ENCODE peak calls at places on chromosomes 1 and 21, in ten cellular contexts. X is Peyer's patch, K is GM23338, Z is adrenal gland, R is GM12865, I is PC-9, B is stomach, S is pancreas, A is HCT116, D is AG09309. H is an unnamed sample.

GRCh38 chr21:34845521-34846213 is 176.9 kb downstream of the CLIC6 start:
- DNase-seq in X (no peak), K (no peak), Z (no peak), R (peak; percentile 80), I (peak; percentile 72), B (peak; percentile 82), S (no peak), A (peak; percentile 75), D (no peak), H (no peak)

GRCh38 chr1:199549424-199549823 is 478.1 kb upstream of the NR5A2 start:
- DNase-seq in X (no peak), K (no peak), Z (no peak), R (no peak), I (no peak), B (no peak), S (no peak), A (no peak), D (no peak), H (no peak)

GRCh38 chr1:60970081-60970509 is 112.3 kb upstream of the NFIA start:
- DNase-seq in X (no peak), K (peak; percentile 30), Z (no peak), R (no peak), I (no peak), B (no peak), S (no peak), A (no peak), D (peak; percentile 17), H (no peak)

GRCh38 chr1:58249729-58250586 is 296.6 kb downstream of the OMA1 start:
- DNase-seq in X (no peak), K (peak; percentile 92), Z (no peak), R (peak; percentile 37), I (no peak), B (no peak), S (no peak), A (no peak), D (peak; percentile 8), H (no peak)

GRCh38 chr1:51564124-51564523 is 45.1 kb upstream of the EPS15 start:
- DNase-seq in X (no peak), K (no peak), Z (peak; percentile 37), R (peak; percentile 64), I (no peak), B (no peak), S (no peak), A (no peak), D (no peak), H (no peak)

GRCh38 chr1:16727190-16728111 is 12.9 kb upstream of the RNU1-4 start:
- DNase-seq in X (peak; percentile 49), K (peak; percentile 91), Z (peak; percentile 32), R (peak; percentile 88), I (peak; percentile 46), B (peak; percentile 34), S (peak; percentile 49), A (peak; percentile 100), D (no peak), H (no peak)

GRCh38 chr1:229117664-229118300 is 153.1 kb upstream of the RAB4A start:
- DNase-seq in X (no peak), K (no peak), Z (peak; percentile 88), R (no peak), I (peak; percentile 1), B (peak; percentile 91), S (peak; percentile 97), A (no peak), D (no peak), H (no peak)

GRCh38 chr1:205248793-205249601 is 21.3 kb downstream of the TMCC2 start:
- DNase-seq in X (peak; percentile 43), K (no peak), Z (peak; percentile 88), R (no peak), I (no peak), B (peak; percentile 77), S (peak; percentile 75), A (no peak), D (no peak), H (no peak)

GRCh38 chr21:36910581-36911307 is 55.7 kb downstream of the HLCS start:
- DNase-seq in X (no peak), K (no peak), Z (no peak), R (no peak), I (no peak), B (no peak), S (no peak), A (no peak), D (no peak), H (no peak)

GRCh38 chr1:115873184-115873583 is 32.3 kb upstream of the NHLH2 start:
- DNase-seq in X (no peak), K (no peak), Z (no peak), R (no peak), I (no peak), B (no peak), S (no peak), A (no peak), D (no peak), H (no peak)

GRCh38 chr1:45026446-45026845 is 14.4 kb downstream of the UROD start:
- DNase-seq in X (no peak), K (no peak), Z (no peak), R (no peak), I (no peak), B (no peak), S (no peak), A (no peak), D (peak; percentile 16), H (no peak)

GRCh38 chr1:150273310-150273709 is 720 bp downstream of the C1orf54 start:
- DNase-seq in X (no peak), K (peak; percentile 9), Z (no peak), R (peak; percentile 69), I (no peak), B (no peak), S (no peak), A (no peak), D (no peak), H (no peak)

GRCh38 chr1:10530281-10530740 is 55.6 kb downstream of the PEX14 start:
- DNase-seq in X (no peak), K (peak; percentile 91), Z (peak; percentile 67), R (no peak), I (peak; percentile 68), B (peak; percentile 61), S (peak; percentile 44), A (no peak), D (no peak), H (no peak)

GRCh38 chr1:161085165-161085564 is 4.2 kb downstream of the NECTIN4 start:
- DNase-seq in X (no peak), K (no peak), Z (no peak), R (no peak), I (no peak), B (no peak), S (no peak), A (no peak), D (no peak), H (no peak)

GRCh38 chr1:186682721-186683120 is 2.5 kb upstream of the PTGS2 start:
- DNase-seq in X (no peak), K (peak; percentile 14), Z (no peak), R (no peak), I (no peak), B (no peak), S (no peak), A (no peak), D (no peak), H (no peak)

GRCh38 chr1:35443768-35444518 is 113.3 kb downstream of the KIAA0319L start:
- DNase-seq in X (no peak), K (peak; percentile 50), Z (no peak), R (no peak), I (no peak), B (no peak), S (no peak), A (no peak), D (no peak), H (no peak)

GRCh38 chr1:1847061-1847460 is 43.8 kb downstream of the GNB1 start:
- DNase-seq in X (no peak), K (no peak), Z (peak; percentile 65), R (no peak), I (no peak), B (peak; percentile 38), S (no peak), A (no peak), D (no peak), H (no peak)

GRCh38 chr1:197234581-197234980 is 33.5 kb upstream of the CRB1 start:
- DNase-seq in X (no peak), K (no peak), Z (no peak), R (no peak), I (no peak), B (no peak), S (no peak), A (no peak), D (no peak), H (no peak)

GRCh38 chr1:179877586-179878265 is at the start of gene TOR1AIP2:
- DNase-seq in X (peak; percentile 91), K (peak; percentile 96), Z (peak; percentile 87), R (peak; percentile 88), I (peak; percentile 77), B (peak; percentile 93), S (peak; percentile 86), A (peak; percentile 74), D (peak; percentile 34), H (no peak)
- TF ChIP-seq CTCF in X (no peak), K (no peak), Z (no peak), R (no peak), I (no peak), B (no peak), S (no peak), A (no peak), D (no peak), H (no peak)

DNA sequence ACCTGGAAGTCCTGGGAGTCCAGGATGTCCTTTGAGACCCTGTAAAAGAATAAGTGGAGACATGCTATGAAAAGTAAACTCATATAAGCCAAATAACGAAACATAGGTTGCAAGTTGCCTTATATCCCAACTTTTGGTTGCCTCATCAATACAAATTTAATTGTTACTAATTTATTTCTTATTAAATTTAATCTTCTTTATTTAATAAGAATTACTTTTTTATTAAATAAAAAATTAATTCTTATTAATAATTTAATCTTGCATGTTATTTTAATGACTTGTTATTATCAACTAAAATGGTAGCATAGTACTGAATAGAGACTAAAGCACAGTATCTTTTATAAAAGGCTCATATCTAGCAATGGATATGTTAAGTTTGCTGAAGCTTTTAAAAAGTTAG is 92.9 kb downstream of the COL24A1 start:
- DNase-seq in X (no peak), K (no peak), Z (no peak), R (no peak), I (no peak), B (no peak), S (no peak), A (no peak), D (no peak), H (no peak)
- H3K4me3 ChIP-seq in X (no peak overlapping the region), K (no peak overlapping the region), Z (no peak overlapping the region), R (no peak overlapping the region), I (no peak overlapping the region), B (no peak overlapping the region), S (no peak overlapping the region), A (no peak overlapping the region), D (no peak overlapping the region), H (no peak overlapping the region)

GRCh38 chr1:224219011-224219611 is 36.1 kb downstream of the DEGS1 start:
- DNase-seq in X (no peak), K (no peak), Z (no peak), R (no peak), I (no peak), B (no peak), S (no peak), A (no peak), D (no peak), H (no peak)
- TF ChIP-seq CTCF in X (no peak), K (no peak), Z (no peak), R (no peak), I (no peak), B (no peak), S (no peak), A (no peak), D (no peak), H (no peak)

DNA sequence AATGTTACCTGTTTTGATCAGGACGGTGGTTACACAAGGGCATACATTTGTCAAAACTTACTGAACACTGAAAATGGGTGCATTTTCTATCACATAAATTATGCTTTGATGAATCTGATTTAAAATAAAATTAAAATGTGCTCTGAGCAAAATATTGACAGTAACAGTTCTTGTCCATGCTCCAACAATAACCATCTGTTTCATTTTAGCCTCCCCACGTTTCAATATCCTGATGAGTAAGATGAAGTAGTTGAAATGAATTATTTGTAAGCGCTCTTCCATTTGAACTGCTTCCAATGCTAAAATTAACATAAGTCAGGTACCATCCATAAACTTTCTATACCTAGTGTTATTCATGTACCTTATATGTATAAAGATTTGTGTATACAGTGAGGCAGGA is 365.4 kb downstream of the LTN1 start:
- DNase-seq in X (no peak), K (no peak), Z (no peak), R (no peak), I (no peak), B (no peak), S (no peak), A (no peak), D (no peak), H (no peak)
- H3K4me3 ChIP-seq in X (no peak overlapping the region), K (no peak overlapping the region), Z (no peak overlapping the region), R (no peak overlapping the region), I (no peak overlapping the region), B (no peak overlapping the region), S (no peak overlapping the region), A (no peak overlapping the region), D (no peak overlapping the region), H (no peak overlapping the region)

H was measured in AG04449.